ENCODE peak calls at places on chromosomes 12 and 14, in five cellular contexts. I, F, D, J and K are unnamed samples.

GRCh38 chr12:120726961-120727360 is 1.3 kb downstream of the ACADS start:
- DNase-seq in I (no peak), F (no peak), D (no peak), J (no peak), K (no peak)

GRCh38 chr12:56900583-56900982 is 33.6 kb downstream of the SDR9C7 start:
- DNase-seq in I (no peak), F (no peak), D (no peak), J (no peak), K (no peak)

GRCh38 chr14:37197421-37198272 is at the start of gene MIPOL1:
- DNase-seq in I (peak; percentile 85), F (peak; percentile 61), D (no peak), J (peak; percentile 89), K (no peak)

GRCh38 chr12:39294712-39295111 is 148.2 kb downstream of the KIF21A start:
- DNase-seq in I (no peak), F (no peak), D (no peak), J (no peak), K (no peak)

GRCh38 chr14:35147186-35147585 is 24.8 kb downstream of the PRORP start:
- DNase-seq in I (no peak), F (no peak), D (no peak), J (no peak), K (no peak)

GRCh38 chr14:28772613-28773012 is 6.0 kb downstream of the FOXG1 start:
- DNase-seq in I (no peak), F (no peak), D (no peak), J (no peak), K (no peak)

GRCh38 chr14:63011609-63012008 is 33.6 kb downstream of the KCNH5 start:
- DNase-seq in I (no peak), F (no peak), D (no peak), J (no peak), K (no peak)

GRCh38 chr12:31783996-31784645 is 55.3 kb upstream of the AMN1 start:
- DNase-seq in I (no peak), F (no peak), D (no peak), J (peak; percentile 18), K (no peak)

GRCh38 chr14:77002889-77003288 is 25.6 kb downstream of the IRF2BPL start:
- DNase-seq in I (no peak), F (no peak), D (no peak), J (no peak), K (no peak)

GRCh38 chr12:121793836-121794531 is 496 bp upstream of the RHOF start:
- DNase-seq in I (peak; percentile 96), F (peak; percentile 77), D (peak; percentile 92), J (peak; percentile 89), K (peak; percentile 79)

GRCh38 chr12:97425802-97426484 is 36.7 kb upstream of the RMST start:
- DNase-seq in I (no peak), F (no peak), D (no peak), J (no peak), K (no peak)

GRCh38 chr12:51085757-51086156 is 2.4 kb upstream of the CSRNP2 start:
- DNase-seq in I (no peak), F (no peak), D (no peak), J (no peak), K (no peak)

GRCh38 chr12:15152456-15152855 is 68.8 kb downstream of the RERG start:
- DNase-seq in I (no peak), F (no peak), D (no peak), J (peak; percentile 8), K (no peak)

GRCh38 chr12:79444089-79444488 is 246.7 kb downstream of the PAWR start:
- DNase-seq in I (no peak), F (no peak), D (no peak), J (peak; percentile 37), K (no peak)

GRCh38 chr12:105419606-105420005 is 89.1 kb downstream of the C12orf75 start:
- DNase-seq in I (no peak), F (no peak), D (no peak), J (peak; percentile 29), K (no peak)

GRCh38 chr12:62481843-62482540 is 15.4 kb downstream of the MON2 start:
- DNase-seq in I (no peak), F (no peak), D (no peak), J (no peak), K (no peak)

GRCh38 chr12:7241404-7242005 is 52.0 kb downstream of the PEX5 start:
- DNase-seq in I (no peak), F (no peak), D (no peak), J (peak; percentile 78), K (no peak)

GRCh38 chr12:24431872-24432271 is 482.4 kb upstream of the SOX5 start:
- DNase-seq in I (no peak), F (no peak), D (no peak), J (no peak), K (no peak)

GRCh38 chr12:7486512-7486911 is 17.1 kb downstream of the CD163 start:
- DNase-seq in I (no peak), F (no peak), D (no peak), J (no peak), K (no peak)

GRCh38 chr12:116633515-116633914 is 74.3 kb downstream of the MAP1LC3B2 start:
- DNase-seq in I (no peak), F (no peak), D (no peak), J (no peak), K (no peak)

GRCh38 chr12:125873031-125873430 is 807.8 kb downstream of the AACS start:
- DNase-seq in I (no peak), F (no peak), D (no peak), J (no peak), K (no peak)

GRCh38 chr14:96267336-96267735 is 11.3 kb downstream of the BDKRB1 start:
- DNase-seq in I (no peak), F (no peak), D (no peak), J (peak; percentile 82), K (no peak)

GRCh38 chr12:92467886-92468285 is 234.9 kb upstream of the PLEKHG7 start:
- DNase-seq in I (no peak), F (no peak), D (no peak), J (no peak), K (no peak)

GRCh38 chr14:33118653-33119052 is 180.0 kb downstream of the NPAS3 start:
- DNase-seq in I (no peak), F (no peak), D (no peak), J (no peak), K (no peak)

GRCh38 chr12:109832534-109833306 is 478 bp downstream of the TRPV4 start:
- DNase-seq in I (no peak), F (no peak), D (no peak), J (no peak), K (no peak)

GRCh38 chr14:69650948-69651369 is 39.6 kb downstream of the SUSD6 start:
- DNase-seq in I (no peak), F (no peak), D (no peak), J (peak; percentile 32), K (no peak)

GRCh38 chr12:1350934-1351240 is 243.5 kb downstream of the FBXL14 start:
- DNase-seq in I (no peak), F (no peak), D (no peak), J (no peak), K (no peak)

GRCh38 chr12:31589582-31589895 is 1.4 kb downstream of the DENND5B start:
- DNase-seq in I (no peak), F (no peak), D (no peak), J (no peak), K (peak; percentile 47)

GRCh38 chr12:27309293-27309994 is 23.2 kb upstream of the BMAL2 start:
- DNase-seq in I (no peak), F (no peak), D (no peak), J (no peak), K (no peak)

GRCh38 chr14:21097616-21098133 is 780 bp downstream of the ZNF219 start:
- DNase-seq in I (peak; percentile 62), F (no peak), D (no peak), J (no peak), K (no peak)
- H3K4me3 ChIP-seq in I (peak overlapping the region; percentile 51), F (peak overlapping the region; percentile 83), D (peak overlapping the region; percentile 34), J (peak overlapping the region; percentile 46), K (no peak overlapping the region)

DNA sequence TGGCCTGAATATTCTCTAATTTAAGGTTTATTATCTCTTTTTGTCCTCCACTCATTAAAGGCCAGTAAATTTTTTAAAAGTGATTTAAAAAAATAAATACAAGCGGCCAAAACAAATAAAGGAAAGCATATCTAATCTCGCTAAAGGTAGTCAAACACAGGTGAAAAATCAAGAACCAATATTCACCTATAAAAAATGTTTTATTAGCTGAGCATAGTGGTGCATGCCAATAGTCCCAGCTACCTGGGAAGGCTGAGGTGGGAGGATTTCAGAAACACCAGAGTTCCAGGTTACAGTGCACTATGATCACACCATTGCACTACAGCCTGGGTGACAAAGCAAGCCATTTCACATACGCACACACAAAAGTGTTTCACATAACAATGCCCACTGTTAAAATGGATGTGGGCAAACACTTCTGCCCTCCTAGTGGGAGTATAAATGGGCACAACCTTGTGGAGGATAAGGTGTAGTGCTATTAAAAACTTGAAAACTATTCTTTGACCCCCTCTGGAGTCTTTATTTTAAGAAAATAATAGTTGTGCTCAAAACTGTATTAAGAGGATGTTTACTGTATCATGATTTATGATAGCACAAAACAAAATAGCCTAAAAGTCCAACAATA is 32.7 kb upstream of the NAP1L1 start:
- DNase-seq in I (no peak), F (no peak), D (no peak), J (no peak), K (no peak)
- TF ChIP-seq CTCF in I (no peak), F (no peak), D (no peak), J (no peak), K (no peak)

DNA sequence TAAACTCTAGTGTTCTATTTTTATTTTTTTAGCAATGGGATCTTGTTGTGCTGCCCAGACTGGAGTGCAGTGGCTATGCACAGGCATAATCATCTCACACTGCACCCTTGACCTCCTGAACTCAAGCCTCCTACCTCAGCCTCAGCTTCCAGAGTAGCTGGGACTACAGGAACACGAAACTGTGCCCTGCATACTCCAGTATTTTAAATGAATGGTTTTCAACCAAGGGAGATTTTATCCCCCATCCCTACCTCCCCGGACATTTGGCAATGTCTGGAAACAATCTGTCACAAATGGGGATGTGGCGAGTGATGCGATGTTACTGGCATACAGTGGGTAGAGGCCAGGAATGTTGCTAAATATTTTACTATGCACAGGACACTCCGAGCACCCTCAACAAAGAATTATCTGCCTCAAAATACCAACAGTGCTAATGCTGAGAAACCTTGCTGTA is 2.1 kb downstream of the CBX5 start:
- DNase-seq in I (no peak), F (no peak), D (no peak), J (peak; percentile 87), K (no peak)
- H3K4me3 ChIP-seq in I (no peak overlapping the region), F (no peak overlapping the region), D (peak overlapping the region; percentile 86), J (peak overlapping the region; percentile 94), K (peak overlapping the region; percentile 98)

GRCh38 chr12:40330180-40330579 is 105.4 kb downstream of the LRRK2 start:
- DNase-seq in I (no peak), F (no peak), D (no peak), J (no peak), K (no peak)

GRCh38 chr12:40327506-40327905 is 102.7 kb downstream of the LRRK2 start:
- DNase-seq in I (no peak), F (no peak), D (no peak), J (peak; percentile 23), K (no peak)

DNA sequence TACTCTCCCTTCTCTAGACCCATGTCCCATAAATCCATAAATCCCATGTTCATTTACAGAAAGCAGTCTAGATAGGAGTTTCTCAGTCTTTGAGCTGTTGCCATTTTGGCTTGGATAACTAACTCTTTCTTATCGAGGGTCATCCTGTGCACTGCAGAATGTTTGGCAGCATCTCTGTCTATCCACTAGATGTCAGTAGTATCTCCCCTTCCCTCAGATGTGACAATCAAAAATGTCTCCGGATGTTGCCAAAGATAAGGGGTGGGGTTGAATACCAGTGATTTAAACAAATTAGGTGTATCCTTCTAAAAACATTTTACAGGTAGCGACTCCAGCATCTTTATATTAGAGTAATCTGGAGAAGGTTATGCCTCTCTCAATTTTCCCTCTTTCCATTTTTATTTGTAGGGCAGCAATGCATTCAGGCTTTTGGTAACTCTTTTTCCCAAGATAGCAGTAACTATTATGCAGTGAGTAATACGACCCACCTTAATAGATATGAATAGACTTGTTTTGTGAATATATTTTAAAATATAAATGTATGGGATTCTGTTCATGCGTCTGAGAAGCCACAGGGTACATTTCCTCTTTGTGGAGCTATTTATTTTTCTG is 100.7 kb downstream of the LRRK2 start:
- DNase-seq in I (no peak), F (no peak), D (no peak), J (peak; percentile 4), K (no peak)
- TF ChIP-seq CTCF in I (peak; percentile 21), F (no peak), D (peak; percentile 68), J (peak; percentile 61), K (peak; percentile 74)